ENCODE peak calls at places on chromosomes 4 and X, in nine cellular contexts. One of them, this sample, is unnamed.

GRCh38 chr4:177051473-177052060 is 258.1 kb upstream of the NEIL3 start:
- DNase-seq in MM.1S: peak; percentile 69
- DNase-seq in stimulated activated naive CD4-positive, alpha-beta T cell treated with Interleukin-2 at 50 U/mL for 16 hours: no peak
- DNase-seq in stimulated activated CD4-positive, alpha-beta T cell treated with anti-CD3 and anti-CD28 coated beads, Interleukin-2, amount 100 ng/mL, for 24 hours: peak; percentile 4
- DNase-seq in astrocyte of the cerebellum: no peak
- DNase-seq in activated CD4-positive, alpha-beta T cell treated with anti-CD3 and anti-CD28 coated beads, Interleukin-2, amount 50 U/mL, for 1 hour: no peak
- DNase-seq in H54: no peak
- DNase-seq in stimulated activated CD8-positive, alpha-beta memory T cell treated with anti-CD3 and anti-CD28 coated beads, Interleukin-7, amount 100 ng/mL, for 1 hour: no peak
- DNase-seq in activated CD8-positive, alpha-beta memory T cell treated with anti-CD3 and anti-CD28 coated beads for 24 hours: no peak
- DNase-seq in this sample: peak; percentile 37

GRCh38 chrX:375181-376036 is 11.3 kb downstream of the PPP2R3B start:
- DNase-seq in stimulated activated naive CD4-positive, alpha-beta T cell treated with Interleukin-2 at 50 U/mL for 16 hours: no peak
- DNase-seq in activated CD4-positive, alpha-beta T cell treated with anti-CD3 and anti-CD28 coated beads, Interleukin-2, amount 50 U/mL, for 1 hour: no peak
- DNase-seq in MM.1S: no peak
- DNase-seq in astrocyte of the cerebellum: no peak
- DNase-seq in H54: no peak
- DNase-seq in activated CD8-positive, alpha-beta memory T cell treated with anti-CD3 and anti-CD28 coated beads for 24 hours: no peak
- DNase-seq in stimulated activated CD8-positive, alpha-beta memory T cell treated with anti-CD3 and anti-CD28 coated beads, Interleukin-7, amount 100 ng/mL, for 1 hour: no peak
- DNase-seq in stimulated activated CD4-positive, alpha-beta T cell treated with anti-CD3 and anti-CD28 coated beads, Interleukin-2, amount 100 ng/mL, for 24 hours: no peak
- DNase-seq in this sample: no peak

GRCh38 chrX:140292961-140293360 is 211.9 kb downstream of the SOX3 start:
- DNase-seq in H54: no peak
- DNase-seq in activated CD4-positive, alpha-beta T cell treated with anti-CD3 and anti-CD28 coated beads, Interleukin-2, amount 50 U/mL, for 1 hour: no peak
- DNase-seq in astrocyte of the cerebellum: no peak
- DNase-seq in stimulated activated CD8-positive, alpha-beta memory T cell treated with anti-CD3 and anti-CD28 coated beads, Interleukin-7, amount 100 ng/mL, for 1 hour: no peak
- DNase-seq in stimulated activated naive CD4-positive, alpha-beta T cell treated with Interleukin-2 at 50 U/mL for 16 hours: no peak
- DNase-seq in activated CD8-positive, alpha-beta memory T cell treated with anti-CD3 and anti-CD28 coated beads for 24 hours: no peak
- DNase-seq in stimulated activated CD4-positive, alpha-beta T cell treated with anti-CD3 and anti-CD28 coated beads, Interleukin-2, amount 100 ng/mL, for 24 hours: no peak
- DNase-seq in MM.1S: no peak
- DNase-seq in this sample: no peak

GRCh38 chr4:168524006-168524405 is 27.2 kb downstream of the PALLD start:
- DNase-seq in stimulated activated naive CD4-positive, alpha-beta T cell treated with Interleukin-2 at 50 U/mL for 16 hours: no peak
- DNase-seq in activated CD4-positive, alpha-beta T cell treated with anti-CD3 and anti-CD28 coated beads, Interleukin-2, amount 50 U/mL, for 1 hour: no peak
- DNase-seq in MM.1S: no peak
- DNase-seq in H54: no peak
- DNase-seq in stimulated activated CD8-positive, alpha-beta memory T cell treated with anti-CD3 and anti-CD28 coated beads, Interleukin-7, amount 100 ng/mL, for 1 hour: no peak
- DNase-seq in activated CD8-positive, alpha-beta memory T cell treated with anti-CD3 and anti-CD28 coated beads for 24 hours: no peak
- DNase-seq in astrocyte of the cerebellum: peak; percentile 76
- DNase-seq in stimulated activated CD4-positive, alpha-beta T cell treated with anti-CD3 and anti-CD28 coated beads, Interleukin-2, amount 100 ng/mL, for 24 hours: no peak
- DNase-seq in this sample: no peak

GRCh38 chr4:72767903-72768817 is 199.1 kb upstream of the ADAMTS3 start:
- DNase-seq in stimulated activated CD4-positive, alpha-beta T cell treated with anti-CD3 and anti-CD28 coated beads, Interleukin-2, amount 100 ng/mL, for 24 hours: no peak
- DNase-seq in activated CD4-positive, alpha-beta T cell treated with anti-CD3 and anti-CD28 coated beads, Interleukin-2, amount 50 U/mL, for 1 hour: no peak
- DNase-seq in H54: peak; percentile 2
- DNase-seq in stimulated activated naive CD4-positive, alpha-beta T cell treated with Interleukin-2 at 50 U/mL for 16 hours: no peak
- DNase-seq in astrocyte of the cerebellum: peak; percentile 86
- DNase-seq in MM.1S: no peak
- DNase-seq in activated CD8-positive, alpha-beta memory T cell treated with anti-CD3 and anti-CD28 coated beads for 24 hours: no peak
- DNase-seq in stimulated activated CD8-positive, alpha-beta memory T cell treated with anti-CD3 and anti-CD28 coated beads, Interleukin-7, amount 100 ng/mL, for 1 hour: no peak
- DNase-seq in this sample: no peak

GRCh38 chrX:133670394-133670793 is 255.1 kb upstream of the GPC4 start:
- DNase-seq in activated CD8-positive, alpha-beta memory T cell treated with anti-CD3 and anti-CD28 coated beads for 24 hours: no peak
- DNase-seq in stimulated activated naive CD4-positive, alpha-beta T cell treated with Interleukin-2 at 50 U/mL for 16 hours: no peak
- DNase-seq in stimulated activated CD4-positive, alpha-beta T cell treated with anti-CD3 and anti-CD28 coated beads, Interleukin-2, amount 100 ng/mL, for 24 hours: no peak
- DNase-seq in stimulated activated CD8-positive, alpha-beta memory T cell treated with anti-CD3 and anti-CD28 coated beads, Interleukin-7, amount 100 ng/mL, for 1 hour: no peak
- DNase-seq in MM.1S: peak; percentile 54
- DNase-seq in activated CD4-positive, alpha-beta T cell treated with anti-CD3 and anti-CD28 coated beads, Interleukin-2, amount 50 U/mL, for 1 hour: no peak
- DNase-seq in H54: no peak
- DNase-seq in astrocyte of the cerebellum: peak; percentile 37
- DNase-seq in this sample: no peak

GRCh38 chr4:106289737-106290136 is 26.3 kb downstream of the TBCK start:
- DNase-seq in astrocyte of the cerebellum: no peak
- DNase-seq in activated CD8-positive, alpha-beta memory T cell treated with anti-CD3 and anti-CD28 coated beads for 24 hours: no peak
- DNase-seq in MM.1S: no peak
- DNase-seq in stimulated activated CD8-positive, alpha-beta memory T cell treated with anti-CD3 and anti-CD28 coated beads, Interleukin-7, amount 100 ng/mL, for 1 hour: no peak
- DNase-seq in activated CD4-positive, alpha-beta T cell treated with anti-CD3 and anti-CD28 coated beads, Interleukin-2, amount 50 U/mL, for 1 hour: no peak
- DNase-seq in H54: no peak
- DNase-seq in stimulated activated CD4-positive, alpha-beta T cell treated with anti-CD3 and anti-CD28 coated beads, Interleukin-2, amount 100 ng/mL, for 24 hours: no peak
- DNase-seq in stimulated activated naive CD4-positive, alpha-beta T cell treated with Interleukin-2 at 50 U/mL for 16 hours: no peak
- DNase-seq in this sample: no peak

GRCh38 chr4:80471701-80472100 is 136.2 kb downstream of the CFAP299 start:
- DNase-seq in stimulated activated CD4-positive, alpha-beta T cell treated with anti-CD3 and anti-CD28 coated beads, Interleukin-2, amount 100 ng/mL, for 24 hours: no peak
- DNase-seq in astrocyte of the cerebellum: peak; percentile 8
- DNase-seq in activated CD8-positive, alpha-beta memory T cell treated with anti-CD3 and anti-CD28 coated beads for 24 hours: no peak
- DNase-seq in activated CD4-positive, alpha-beta T cell treated with anti-CD3 and anti-CD28 coated beads, Interleukin-2, amount 50 U/mL, for 1 hour: no peak
- DNase-seq in H54: peak; percentile 4
- DNase-seq in MM.1S: peak; percentile 63
- DNase-seq in stimulated activated CD8-positive, alpha-beta memory T cell treated with anti-CD3 and anti-CD28 coated beads, Interleukin-7, amount 100 ng/mL, for 1 hour: no peak
- DNase-seq in stimulated activated naive CD4-positive, alpha-beta T cell treated with Interleukin-2 at 50 U/mL for 16 hours: no peak
- DNase-seq in this sample: peak; percentile 59

GRCh38 chr4:176090115-176090514 is 24.5 kb downstream of the WDR17 start:
- DNase-seq in activated CD8-positive, alpha-beta memory T cell treated with anti-CD3 and anti-CD28 coated beads for 24 hours: no peak
- DNase-seq in astrocyte of the cerebellum: no peak
- DNase-seq in stimulated activated CD8-positive, alpha-beta memory T cell treated with anti-CD3 and anti-CD28 coated beads, Interleukin-7, amount 100 ng/mL, for 1 hour: no peak
- DNase-seq in H54: no peak
- DNase-seq in stimulated activated CD4-positive, alpha-beta T cell treated with anti-CD3 and anti-CD28 coated beads, Interleukin-2, amount 100 ng/mL, for 24 hours: no peak
- DNase-seq in MM.1S: no peak
- DNase-seq in activated CD4-positive, alpha-beta T cell treated with anti-CD3 and anti-CD28 coated beads, Interleukin-2, amount 50 U/mL, for 1 hour: no peak
- DNase-seq in stimulated activated naive CD4-positive, alpha-beta T cell treated with Interleukin-2 at 50 U/mL for 16 hours: no peak
- DNase-seq in this sample: no peak

GRCh38 chr4:151263455-151263854 is 13.5 kb upstream of the PRSS48 start:
- DNase-seq in astrocyte of the cerebellum: no peak
- DNase-seq in stimulated activated CD4-positive, alpha-beta T cell treated with anti-CD3 and anti-CD28 coated beads, Interleukin-2, amount 100 ng/mL, for 24 hours: no peak
- DNase-seq in stimulated activated naive CD4-positive, alpha-beta T cell treated with Interleukin-2 at 50 U/mL for 16 hours: no peak
- DNase-seq in MM.1S: no peak
- DNase-seq in activated CD8-positive, alpha-beta memory T cell treated with anti-CD3 and anti-CD28 coated beads for 24 hours: no peak
- DNase-seq in stimulated activated CD8-positive, alpha-beta memory T cell treated with anti-CD3 and anti-CD28 coated beads, Interleukin-7, amount 100 ng/mL, for 1 hour: no peak
- DNase-seq in H54: no peak
- DNase-seq in activated CD4-positive, alpha-beta T cell treated with anti-CD3 and anti-CD28 coated beads, Interleukin-2, amount 50 U/mL, for 1 hour: no peak
- DNase-seq in this sample: no peak

GRCh38 chrX:153944140-153944799 is at the start of gene RENBP:
- DNase-seq in stimulated activated CD8-positive, alpha-beta memory T cell treated with anti-CD3 and anti-CD28 coated beads, Interleukin-7, amount 100 ng/mL, for 1 hour: no peak
- DNase-seq in astrocyte of the cerebellum: no peak
- DNase-seq in activated CD4-positive, alpha-beta T cell treated with anti-CD3 and anti-CD28 coated beads, Interleukin-2, amount 50 U/mL, for 1 hour: peak; percentile 48
- DNase-seq in stimulated activated naive CD4-positive, alpha-beta T cell treated with Interleukin-2 at 50 U/mL for 16 hours: peak; percentile 22
- DNase-seq in stimulated activated CD4-positive, alpha-beta T cell treated with anti-CD3 and anti-CD28 coated beads, Interleukin-2, amount 100 ng/mL, for 24 hours: peak; percentile 63
- DNase-seq in H54: no peak
- DNase-seq in activated CD8-positive, alpha-beta memory T cell treated with anti-CD3 and anti-CD28 coated beads for 24 hours: no peak
- DNase-seq in MM.1S: peak; percentile 33
- DNase-seq in this sample: peak; percentile 57

GRCh38 chrX:49230500-49231232 is 2.5 kb downstream of the CACNA1F start:
- DNase-seq in MM.1S: peak; percentile 27
- DNase-seq in astrocyte of the cerebellum: no peak
- DNase-seq in stimulated activated CD4-positive, alpha-beta T cell treated with anti-CD3 and anti-CD28 coated beads, Interleukin-2, amount 100 ng/mL, for 24 hours: peak; percentile 74
- DNase-seq in activated CD8-positive, alpha-beta memory T cell treated with anti-CD3 and anti-CD28 coated beads for 24 hours: peak; percentile 79
- DNase-seq in stimulated activated CD8-positive, alpha-beta memory T cell treated with anti-CD3 and anti-CD28 coated beads, Interleukin-7, amount 100 ng/mL, for 1 hour: no peak
- DNase-seq in activated CD4-positive, alpha-beta T cell treated with anti-CD3 and anti-CD28 coated beads, Interleukin-2, amount 50 U/mL, for 1 hour: peak; percentile 46
- DNase-seq in H54: no peak
- DNase-seq in stimulated activated naive CD4-positive, alpha-beta T cell treated with Interleukin-2 at 50 U/mL for 16 hours: peak; percentile 52
- DNase-seq in this sample: peak; percentile 82

GRCh38 chr4:26268246-26268645 is 52.6 kb upstream of the RBPJ start:
- DNase-seq in stimulated activated CD4-positive, alpha-beta T cell treated with anti-CD3 and anti-CD28 coated beads, Interleukin-2, amount 100 ng/mL, for 24 hours: no peak
- DNase-seq in stimulated activated naive CD4-positive, alpha-beta T cell treated with Interleukin-2 at 50 U/mL for 16 hours: no peak
- DNase-seq in activated CD8-positive, alpha-beta memory T cell treated with anti-CD3 and anti-CD28 coated beads for 24 hours: no peak
- DNase-seq in stimulated activated CD8-positive, alpha-beta memory T cell treated with anti-CD3 and anti-CD28 coated beads, Interleukin-7, amount 100 ng/mL, for 1 hour: no peak
- DNase-seq in astrocyte of the cerebellum: no peak
- DNase-seq in H54: no peak
- DNase-seq in activated CD4-positive, alpha-beta T cell treated with anti-CD3 and anti-CD28 coated beads, Interleukin-2, amount 50 U/mL, for 1 hour: no peak
- DNase-seq in MM.1S: no peak
- DNase-seq in this sample: no peak

GRCh38 chr4:180852743-180853142 is 1390.5 kb upstream of the TENM3 start:
- DNase-seq in H54: no peak
- DNase-seq in activated CD4-positive, alpha-beta T cell treated with anti-CD3 and anti-CD28 coated beads, Interleukin-2, amount 50 U/mL, for 1 hour: no peak
- DNase-seq in stimulated activated naive CD4-positive, alpha-beta T cell treated with Interleukin-2 at 50 U/mL for 16 hours: no peak
- DNase-seq in MM.1S: no peak
- DNase-seq in astrocyte of the cerebellum: no peak
- DNase-seq in stimulated activated CD8-positive, alpha-beta memory T cell treated with anti-CD3 and anti-CD28 coated beads, Interleukin-7, amount 100 ng/mL, for 1 hour: no peak
- DNase-seq in stimulated activated CD4-positive, alpha-beta T cell treated with anti-CD3 and anti-CD28 coated beads, Interleukin-2, amount 100 ng/mL, for 24 hours: no peak
- DNase-seq in activated CD8-positive, alpha-beta memory T cell treated with anti-CD3 and anti-CD28 coated beads for 24 hours: no peak
- DNase-seq in this sample: no peak

GRCh38 chrX:16953606-16954211 is 7.3 kb downstream of the REPS2 start:
- DNase-seq in stimulated activated naive CD4-positive, alpha-beta T cell treated with Interleukin-2 at 50 U/mL for 16 hours: no peak
- DNase-seq in stimulated activated CD4-positive, alpha-beta T cell treated with anti-CD3 and anti-CD28 coated beads, Interleukin-2, amount 100 ng/mL, for 24 hours: no peak
- DNase-seq in MM.1S: no peak
- DNase-seq in activated CD4-positive, alpha-beta T cell treated with anti-CD3 and anti-CD28 coated beads, Interleukin-2, amount 50 U/mL, for 1 hour: no peak
- DNase-seq in astrocyte of the cerebellum: no peak
- DNase-seq in H54: no peak
- DNase-seq in stimulated activated CD8-positive, alpha-beta memory T cell treated with anti-CD3 and anti-CD28 coated beads, Interleukin-7, amount 100 ng/mL, for 1 hour: no peak
- DNase-seq in activated CD8-positive, alpha-beta memory T cell treated with anti-CD3 and anti-CD28 coated beads for 24 hours: no peak
- DNase-seq in this sample: no peak

GRCh38 chr4:124278477-124278876 is 434.1 kb downstream of the ANKRD50 start:
- DNase-seq in activated CD4-positive, alpha-beta T cell treated with anti-CD3 and anti-CD28 coated beads, Interleukin-2, amount 50 U/mL, for 1 hour: no peak
- DNase-seq in stimulated activated naive CD4-positive, alpha-beta T cell treated with Interleukin-2 at 50 U/mL for 16 hours: no peak
- DNase-seq in H54: no peak
- DNase-seq in stimulated activated CD8-positive, alpha-beta memory T cell treated with anti-CD3 and anti-CD28 coated beads, Interleukin-7, amount 100 ng/mL, for 1 hour: no peak
- DNase-seq in activated CD8-positive, alpha-beta memory T cell treated with anti-CD3 and anti-CD28 coated beads for 24 hours: no peak
- DNase-seq in stimulated activated CD4-positive, alpha-beta T cell treated with anti-CD3 and anti-CD28 coated beads, Interleukin-2, amount 100 ng/mL, for 24 hours: no peak
- DNase-seq in MM.1S: no peak
- DNase-seq in astrocyte of the cerebellum: peak; percentile 20
- DNase-seq in this sample: no peak

GRCh38 chrX:40546870-40547269 is 33.9 kb upstream of the ATP6AP2 start:
- DNase-seq in stimulated activated CD4-positive, alpha-beta T cell treated with anti-CD3 and anti-CD28 coated beads, Interleukin-2, amount 100 ng/mL, for 24 hours: no peak
- DNase-seq in activated CD4-positive, alpha-beta T cell treated with anti-CD3 and anti-CD28 coated beads, Interleukin-2, amount 50 U/mL, for 1 hour: no peak
- DNase-seq in H54: no peak
- DNase-seq in astrocyte of the cerebellum: no peak
- DNase-seq in MM.1S: no peak
- DNase-seq in stimulated activated CD8-positive, alpha-beta memory T cell treated with anti-CD3 and anti-CD28 coated beads, Interleukin-7, amount 100 ng/mL, for 1 hour: no peak
- DNase-seq in stimulated activated naive CD4-positive, alpha-beta T cell treated with Interleukin-2 at 50 U/mL for 16 hours: no peak
- DNase-seq in activated CD8-positive, alpha-beta memory T cell treated with anti-CD3 and anti-CD28 coated beads for 24 hours: no peak
- DNase-seq in this sample: no peak

GRCh38 chr4:139728840-139729239 is 63.2 kb downstream of the MGST2 start:
- DNase-seq in MM.1S: no peak
- DNase-seq in astrocyte of the cerebellum: no peak
- DNase-seq in stimulated activated CD4-positive, alpha-beta T cell treated with anti-CD3 and anti-CD28 coated beads, Interleukin-2, amount 100 ng/mL, for 24 hours: no peak
- DNase-seq in H54: no peak
- DNase-seq in activated CD8-positive, alpha-beta memory T cell treated with anti-CD3 and anti-CD28 coated beads for 24 hours: no peak
- DNase-seq in stimulated activated CD8-positive, alpha-beta memory T cell treated with anti-CD3 and anti-CD28 coated beads, Interleukin-7, amount 100 ng/mL, for 1 hour: no peak
- DNase-seq in stimulated activated naive CD4-positive, alpha-beta T cell treated with Interleukin-2 at 50 U/mL for 16 hours: no peak
- DNase-seq in activated CD4-positive, alpha-beta T cell treated with anti-CD3 and anti-CD28 coated beads, Interleukin-2, amount 50 U/mL, for 1 hour: no peak
- DNase-seq in this sample: no peak

GRCh38 chr4:84498203-84499026 is 677 bp downstream of the NKX6-1 start:
- DNase-seq in stimulated activated naive CD4-positive, alpha-beta T cell treated with Interleukin-2 at 50 U/mL for 16 hours: no peak
- DNase-seq in stimulated activated CD8-positive, alpha-beta memory T cell treated with anti-CD3 and anti-CD28 coated beads, Interleukin-7, amount 100 ng/mL, for 1 hour: no peak
- DNase-seq in astrocyte of the cerebellum: no peak
- DNase-seq in activated CD4-positive, alpha-beta T cell treated with anti-CD3 and anti-CD28 coated beads, Interleukin-2, amount 50 U/mL, for 1 hour: no peak
- DNase-seq in H54: no peak
- DNase-seq in activated CD8-positive, alpha-beta memory T cell treated with anti-CD3 and anti-CD28 coated beads for 24 hours: peak; percentile 63
- DNase-seq in MM.1S: peak; percentile 10
- DNase-seq in stimulated activated CD4-positive, alpha-beta T cell treated with anti-CD3 and anti-CD28 coated beads, Interleukin-2, amount 100 ng/mL, for 24 hours: peak; percentile 46
- DNase-seq in this sample: peak; percentile 41

GRCh38 chr4:176153124-176153523 is 42.3 kb downstream of the SPATA4 start:
- DNase-seq in stimulated activated CD8-positive, alpha-beta memory T cell treated with anti-CD3 and anti-CD28 coated beads, Interleukin-7, amount 100 ng/mL, for 1 hour: no peak
- DNase-seq in activated CD8-positive, alpha-beta memory T cell treated with anti-CD3 and anti-CD28 coated beads for 24 hours: no peak
- DNase-seq in stimulated activated naive CD4-positive, alpha-beta T cell treated with Interleukin-2 at 50 U/mL for 16 hours: no peak
- DNase-seq in stimulated activated CD4-positive, alpha-beta T cell treated with anti-CD3 and anti-CD28 coated beads, Interleukin-2, amount 100 ng/mL, for 24 hours: no peak
- DNase-seq in H54: no peak
- DNase-seq in MM.1S: no peak
- DNase-seq in activated CD4-positive, alpha-beta T cell treated with anti-CD3 and anti-CD28 coated beads, Interleukin-2, amount 50 U/mL, for 1 hour: no peak
- DNase-seq in astrocyte of the cerebellum: no peak
- DNase-seq in this sample: no peak

GRCh38 chr4:15325987-15326386 is 101.8 kb upstream of the C1QTNF7 start:
- DNase-seq in astrocyte of the cerebellum: no peak
- DNase-seq in activated CD4-positive, alpha-beta T cell treated with anti-CD3 and anti-CD28 coated beads, Interleukin-2, amount 50 U/mL, for 1 hour: no peak
- DNase-seq in activated CD8-positive, alpha-beta memory T cell treated with anti-CD3 and anti-CD28 coated beads for 24 hours: no peak
- DNase-seq in stimulated activated CD4-positive, alpha-beta T cell treated with anti-CD3 and anti-CD28 coated beads, Interleukin-2, amount 100 ng/mL, for 24 hours: no peak
- DNase-seq in MM.1S: no peak
- DNase-seq in H54: no peak
- DNase-seq in stimulated activated naive CD4-positive, alpha-beta T cell treated with Interleukin-2 at 50 U/mL for 16 hours: no peak
- DNase-seq in stimulated activated CD8-positive, alpha-beta memory T cell treated with anti-CD3 and anti-CD28 coated beads, Interleukin-7, amount 100 ng/mL, for 1 hour: no peak
- DNase-seq in this sample: no peak

GRCh38 chr4:47641755-47642154 is 156.7 kb downstream of the ATP10D start:
- DNase-seq in stimulated activated naive CD4-positive, alpha-beta T cell treated with Interleukin-2 at 50 U/mL for 16 hours: no peak
- DNase-seq in stimulated activated CD4-positive, alpha-beta T cell treated with anti-CD3 and anti-CD28 coated beads, Interleukin-2, amount 100 ng/mL, for 24 hours: no peak
- DNase-seq in activated CD4-positive, alpha-beta T cell treated with anti-CD3 and anti-CD28 coated beads, Interleukin-2, amount 50 U/mL, for 1 hour: no peak
- DNase-seq in activated CD8-positive, alpha-beta memory T cell treated with anti-CD3 and anti-CD28 coated beads for 24 hours: no peak
- DNase-seq in MM.1S: no peak
- DNase-seq in H54: no peak
- DNase-seq in stimulated activated CD8-positive, alpha-beta memory T cell treated with anti-CD3 and anti-CD28 coated beads, Interleukin-7, amount 100 ng/mL, for 1 hour: no peak
- DNase-seq in astrocyte of the cerebellum: no peak
- DNase-seq in this sample: no peak

GRCh38 chr4:89754531-89754930 is 82.4 kb downstream of the SNCA start:
- DNase-seq in stimulated activated CD8-positive, alpha-beta memory T cell treated with anti-CD3 and anti-CD28 coated beads, Interleukin-7, amount 100 ng/mL, for 1 hour: no peak
- DNase-seq in stimulated activated naive CD4-positive, alpha-beta T cell treated with Interleukin-2 at 50 U/mL for 16 hours: no peak
- DNase-seq in activated CD4-positive, alpha-beta T cell treated with anti-CD3 and anti-CD28 coated beads, Interleukin-2, amount 50 U/mL, for 1 hour: no peak
- DNase-seq in MM.1S: no peak
- DNase-seq in activated CD8-positive, alpha-beta memory T cell treated with anti-CD3 and anti-CD28 coated beads for 24 hours: no peak
- DNase-seq in stimulated activated CD4-positive, alpha-beta T cell treated with anti-CD3 and anti-CD28 coated beads, Interleukin-2, amount 100 ng/mL, for 24 hours: no peak
- DNase-seq in astrocyte of the cerebellum: no peak
- DNase-seq in H54: no peak
- DNase-seq in this sample: no peak

GRCh38 chrX:40057405-40057804 is 40.4 kb downstream of the BCOR start:
- DNase-seq in MM.1S: no peak
- DNase-seq in stimulated activated CD4-positive, alpha-beta T cell treated with anti-CD3 and anti-CD28 coated beads, Interleukin-2, amount 100 ng/mL, for 24 hours: no peak
- DNase-seq in stimulated activated naive CD4-positive, alpha-beta T cell treated with Interleukin-2 at 50 U/mL for 16 hours: no peak
- DNase-seq in stimulated activated CD8-positive, alpha-beta memory T cell treated with anti-CD3 and anti-CD28 coated beads, Interleukin-7, amount 100 ng/mL, for 1 hour: no peak
- DNase-seq in activated CD8-positive, alpha-beta memory T cell treated with anti-CD3 and anti-CD28 coated beads for 24 hours: no peak
- DNase-seq in activated CD4-positive, alpha-beta T cell treated with anti-CD3 and anti-CD28 coated beads, Interleukin-2, amount 50 U/mL, for 1 hour: no peak
- DNase-seq in astrocyte of the cerebellum: no peak
- DNase-seq in H54: no peak
- DNase-seq in this sample: no peak

GRCh38 chr4:113784497-113785254 is 23.1 kb upstream of the CAMK2D start:
- DNase-seq in astrocyte of the cerebellum: peak; percentile 91
- DNase-seq in H54: peak; percentile 23
- DNase-seq in MM.1S: no peak
- DNase-seq in stimulated activated naive CD4-positive, alpha-beta T cell treated with Interleukin-2 at 50 U/mL for 16 hours: no peak
- DNase-seq in stimulated activated CD8-positive, alpha-beta memory T cell treated with anti-CD3 and anti-CD28 coated beads, Interleukin-7, amount 100 ng/mL, for 1 hour: no peak
- DNase-seq in activated CD4-positive, alpha-beta T cell treated with anti-CD3 and anti-CD28 coated beads, Interleukin-2, amount 50 U/mL, for 1 hour: no peak
- DNase-seq in activated CD8-positive, alpha-beta memory T cell treated with anti-CD3 and anti-CD28 coated beads for 24 hours: no peak
- DNase-seq in stimulated activated CD4-positive, alpha-beta T cell treated with anti-CD3 and anti-CD28 coated beads, Interleukin-2, amount 100 ng/mL, for 24 hours: no peak
- DNase-seq in this sample: no peak

GRCh38 chrX:153941331-153942252 is 2.9 kb downstream of the RENBP start:
- DNase-seq in stimulated activated CD8-positive, alpha-beta memory T cell treated with anti-CD3 and anti-CD28 coated beads, Interleukin-7, amount 100 ng/mL, for 1 hour: no peak
- DNase-seq in H54: no peak
- DNase-seq in activated CD4-positive, alpha-beta T cell treated with anti-CD3 and anti-CD28 coated beads, Interleukin-2, amount 50 U/mL, for 1 hour: no peak
- DNase-seq in activated CD8-positive, alpha-beta memory T cell treated with anti-CD3 and anti-CD28 coated beads for 24 hours: no peak
- DNase-seq in stimulated activated naive CD4-positive, alpha-beta T cell treated with Interleukin-2 at 50 U/mL for 16 hours: no peak
- DNase-seq in stimulated activated CD4-positive, alpha-beta T cell treated with anti-CD3 and anti-CD28 coated beads, Interleukin-2, amount 100 ng/mL, for 24 hours: no peak
- DNase-seq in MM.1S: no peak
- DNase-seq in astrocyte of the cerebellum: no peak
- DNase-seq in this sample: no peak

GRCh38 chr4:148076964-148077363 is 345.1 kb downstream of the ARHGAP10 start:
- DNase-seq in MM.1S: no peak
- DNase-seq in stimulated activated CD8-positive, alpha-beta memory T cell treated with anti-CD3 and anti-CD28 coated beads, Interleukin-7, amount 100 ng/mL, for 1 hour: no peak
- DNase-seq in H54: no peak
- DNase-seq in activated CD4-positive, alpha-beta T cell treated with anti-CD3 and anti-CD28 coated beads, Interleukin-2, amount 50 U/mL, for 1 hour: no peak
- DNase-seq in stimulated activated naive CD4-positive, alpha-beta T cell treated with Interleukin-2 at 50 U/mL for 16 hours: no peak
- DNase-seq in activated CD8-positive, alpha-beta memory T cell treated with anti-CD3 and anti-CD28 coated beads for 24 hours: no peak
- DNase-seq in stimulated activated CD4-positive, alpha-beta T cell treated with anti-CD3 and anti-CD28 coated beads, Interleukin-2, amount 100 ng/mL, for 24 hours: no peak
- DNase-seq in astrocyte of the cerebellum: no peak
- DNase-seq in this sample: no peak

GRCh38 chr4:39320381-39321115 is 45.6 kb downstream of the RFC1 start:
- DNase-seq in stimulated activated naive CD4-positive, alpha-beta T cell treated with Interleukin-2 at 50 U/mL for 16 hours: no peak
- DNase-seq in MM.1S: no peak
- DNase-seq in stimulated activated CD8-positive, alpha-beta memory T cell treated with anti-CD3 and anti-CD28 coated beads, Interleukin-7, amount 100 ng/mL, for 1 hour: no peak
- DNase-seq in stimulated activated CD4-positive, alpha-beta T cell treated with anti-CD3 and anti-CD28 coated beads, Interleukin-2, amount 100 ng/mL, for 24 hours: no peak
- DNase-seq in activated CD4-positive, alpha-beta T cell treated with anti-CD3 and anti-CD28 coated beads, Interleukin-2, amount 50 U/mL, for 1 hour: no peak
- DNase-seq in activated CD8-positive, alpha-beta memory T cell treated with anti-CD3 and anti-CD28 coated beads for 24 hours: no peak
- DNase-seq in astrocyte of the cerebellum: no peak
- DNase-seq in H54: no peak
- DNase-seq in this sample: no peak

GRCh38 chr4:23902203-23902602 is 12.4 kb upstream of the PPARGC1A start:
- DNase-seq in activated CD4-positive, alpha-beta T cell treated with anti-CD3 and anti-CD28 coated beads, Interleukin-2, amount 50 U/mL, for 1 hour: no peak
- DNase-seq in stimulated activated CD4-positive, alpha-beta T cell treated with anti-CD3 and anti-CD28 coated beads, Interleukin-2, amount 100 ng/mL, for 24 hours: no peak
- DNase-seq in stimulated activated CD8-positive, alpha-beta memory T cell treated with anti-CD3 and anti-CD28 coated beads, Interleukin-7, amount 100 ng/mL, for 1 hour: no peak
- DNase-seq in stimulated activated naive CD4-positive, alpha-beta T cell treated with Interleukin-2 at 50 U/mL for 16 hours: no peak
- DNase-seq in H54: no peak
- DNase-seq in astrocyte of the cerebellum: no peak
- DNase-seq in MM.1S: no peak
- DNase-seq in activated CD8-positive, alpha-beta memory T cell treated with anti-CD3 and anti-CD28 coated beads for 24 hours: no peak
- DNase-seq in this sample: peak; percentile 27

GRCh38 chr4:138086471-138086870 is 155.7 kb downstream of the SLC7A11 start:
- DNase-seq in stimulated activated naive CD4-positive, alpha-beta T cell treated with Interleukin-2 at 50 U/mL for 16 hours: no peak
- DNase-seq in H54: no peak
- DNase-seq in stimulated activated CD4-positive, alpha-beta T cell treated with anti-CD3 and anti-CD28 coated beads, Interleukin-2, amount 100 ng/mL, for 24 hours: no peak
- DNase-seq in activated CD4-positive, alpha-beta T cell treated with anti-CD3 and anti-CD28 coated beads, Interleukin-2, amount 50 U/mL, for 1 hour: no peak
- DNase-seq in astrocyte of the cerebellum: no peak
- DNase-seq in stimulated activated CD8-positive, alpha-beta memory T cell treated with anti-CD3 and anti-CD28 coated beads, Interleukin-7, amount 100 ng/mL, for 1 hour: no peak
- DNase-seq in MM.1S: no peak
- DNase-seq in activated CD8-positive, alpha-beta memory T cell treated with anti-CD3 and anti-CD28 coated beads for 24 hours: no peak
- DNase-seq in this sample: no peak